ENCODE peak calls at places on chromosomes 7 and 10, in six cellular contexts. M is non-pigmented ciliary epithelial cell; N is left ventricle myocardium inferior; Q is dorsolateral prefrontal cortex; E is left cardiac atrium; S is stimulated activated naive B cell treated with anti-CD40 and anti-IgM and Interleukin-4, amounts not matched to agents 10 μg/mL and 1 μg/mL and 100 μg/mL, for 72 hours. H is an unnamed sample.

GRCh38 chr7:83957333-83957732 is 237.3 kb downstream of the SEMA3A start:
- DNase-seq in M (no peak), N (no peak), S (no peak), E (no peak), Q (no peak), H (no peak)

GRCh38 chr7:100933735-100934134 is 15.6 kb upstream of the MUC3A start:
- DNase-seq in S (no peak), Q (no peak), N (no peak), E (no peak), M (no peak), H (no peak)

GRCh38 chr10:131928248-131929095 is 27.7 kb downstream of the PPP2R2D start:
- DNase-seq in E (no peak), S (peak), M (no peak), N (peak), Q (no peak), H (no peak)

GRCh38 chr10:110446954-110447608 is 50.6 kb upstream of the DUSP5 start:
- DNase-seq in Q (no peak), S (no peak), M (peak), N (no peak), E (peak), H (no peak)

GRCh38 chr10:133197786-133198185 is 32.2 kb upstream of the UTF1 start:
- DNase-seq in Q (no peak), E (no peak), N (no peak), S (no peak), M (no peak), H (no peak)

GRCh38 chr10:3287566-3288445 is 115.2 kb upstream of the PITRM1 start:
- DNase-seq in N (no peak), E (no peak), Q (no peak), S (no peak), M (no peak), H (no peak)

GRCh38 chr7:47405286-47405904 is 176.5 kb downstream of the TNS3 start:
- DNase-seq in S (no peak), M (no peak), E (no peak), Q (no peak), N (no peak), H (no peak)

GRCh38 chr10:63456437-63457210 is 9.2 kb downstream of the JMJD1C start:
- DNase-seq in S (no peak), N (no peak), M (no peak), Q (no peak), E (no peak), H (no peak)

GRCh38 chr7:26620352-26620751 is 244.0 kb downstream of the SKAP2 start:
- DNase-seq in Q (no peak), M (no peak), S (no peak), N (no peak), E (no peak), H (no peak)

GRCh38 chr10:118298787-118299186 is 43.3 kb downstream of the FAM204A start:
- DNase-seq in N (no peak), M (no peak), Q (no peak), S (no peak), E (no peak), H (no peak)

GRCh38 chr10:19498348-19499290 is 317.6 kb upstream of the PLXDC2 start:
- DNase-seq in N (no peak), E (no peak), M (no peak), Q (no peak), S (no peak), H (no peak)

GRCh38 chr7:116512524-116513188 is 12.2 kb upstream of the CAV1 start:
- DNase-seq in Q (no peak), N (no peak), E (no peak), S (no peak), M (no peak), H (no peak)

GRCh38 chr10:60573342-60573741 is 183.7 kb upstream of the ANK3 start:
- DNase-seq in E (no peak), Q (no peak), M (no peak), N (no peak), S (no peak), H (no peak)

GRCh38 chr10:89216056-89216455 is 8.9 kb upstream of the CH25H start:
- DNase-seq in E (no peak), N (no peak), M (no peak), S (no peak), Q (no peak), H (no peak)

GRCh38 chr10:127999291-127999690 is 92.4 kb downstream of the PTPRE start:
- DNase-seq in Q (peak), S (no peak), N (no peak), E (no peak), M (no peak), H (peak)

GRCh38 chr10:34808789-34809745 is 6.0 kb downstream of the PARD3 start:
- DNase-seq in E (peak), Q (peak), S (no peak), N (peak), M (no peak), H (peak)

GRCh38 chr10:15485684-15486316 is 114.7 kb upstream of the FAM171A1 start:
- DNase-seq in Q (no peak), M (no peak), S (no peak), E (peak), N (no peak), H (no peak)

GRCh38 chr7:18778594-18778993 is 283.0 kb downstream of the HDAC9 start:
- DNase-seq in Q (no peak), M (no peak), S (no peak), N (no peak), E (no peak), H (no peak)

GRCh38 chr7:18900801-18901200 is 216.6 kb downstream of the TWIST1 start:
- DNase-seq in E (no peak), N (no peak), M (no peak), S (no peak), Q (no peak), H (no peak)

GRCh38 chr7:48168159-48168558 is 3.1 kb upstream of the ABCA13 start:
- DNase-seq in N (no peak), S (no peak), Q (no peak), M (peak), E (no peak), H (no peak)

GRCh38 chr7:129644634-129645230 is 33.2 kb downstream of the NRF1 start:
- DNase-seq in M (no peak), N (no peak), S (no peak), E (no peak), Q (no peak), H (peak)

GRCh38 chr7:49980414-49980813 is 112.6 kb downstream of the ZPBP start:
- DNase-seq in Q (no peak), S (no peak), E (no peak), N (no peak), M (no peak), H (no peak)

GRCh38 chr10:70337201-70337651 is 45.2 kb downstream of the LRRC20 start:
- DNase-seq in N (no peak), Q (no peak), S (no peak), M (no peak), E (no peak), H (no peak)

GRCh38 chr7:70040971-70041766 is 442.9 kb downstream of the AUTS2 start:
- DNase-seq in Q (no peak), E (no peak), M (no peak), S (no peak), N (no peak), H (no peak)

GRCh38 chr10:28807760-28808613 is 130.7 kb downstream of the BAMBI start:
- DNase-seq in E (no peak), Q (no peak), N (no peak), M (no peak), S (no peak), H (no peak)

H was measured in substantia nigra.